ENCODE peak calls at places on chromosomes 13 and 19, in nine cellular contexts. S is brain microvascular endothelial cell, F is cardiac fibroblast, W is Caco-2, X is dorsolateral prefrontal cortex, E is left ventricle myocardium inferior, V is A549, A is lower leg skin, H is foreskin fibroblast. B is an unnamed sample.

GRCh38 chr13:40629678-40630384 is 36.6 kb downstream of the FOXO1 start:
- DNase-seq in S (no peak), F (no peak), W (no peak), X (no peak), E (no peak), V (no peak), A (no peak), H (no peak), B (no peak)

GRCh38 chr19:2273356-2274184 is 8.4 kb downstream of the PEAK3 start:
- DNase-seq in S (no peak), F (peak), W (peak), X (peak), E (peak), V (peak), A (no peak), H (peak), B (peak)

GRCh38 chr13:113420833-113421600 is 32.3 kb downstream of the ADPRHL1 start:
- DNase-seq in S (no peak), F (no peak), W (peak), X (no peak), E (no peak), V (no peak), A (no peak), H (no peak), B (no peak)

GRCh38 chr19:19280561-19280960 is 7.5 kb upstream of the TM6SF2 start:
- DNase-seq in S (no peak), F (peak), W (no peak), X (peak), E (no peak), V (no peak), A (no peak), H (peak), B (no peak)

GRCh38 chr19:4914736-4915501 is 5.6 kb downstream of the UHRF1 start:
- DNase-seq in S (peak), F (peak), W (peak), X (no peak), E (no peak), V (peak), A (peak), H (peak), B (peak)

GRCh38 chr13:100694722-100695644 is 20.4 kb upstream of the TMTC4 start:
- DNase-seq in S (peak), F (peak), W (peak), X (no peak), E (no peak), V (peak), A (no peak), H (peak), B (peak)

GRCh38 chr19:38081547-38082255 is 142.3 kb downstream of the DPF1 start:
- DNase-seq in S (no peak), F (no peak), W (no peak), X (no peak), E (no peak), V (no peak), A (no peak), H (no peak), B (no peak)

GRCh38 chr19:45405435-45406164 is 731 bp upstream of the PPP1R13L start:
- DNase-seq in S (peak), F (peak), W (peak), X (peak), E (peak), V (peak), A (peak), H (peak), B (peak)

GRCh38 chr13:51241720-51242119 is 19.5 kb downstream of the FAM124A start:
- DNase-seq in S (no peak), F (peak), W (no peak), X (no peak), E (no peak), V (no peak), A (no peak), H (no peak), B (peak)

GRCh38 chr19:38307597-38307996 is 3.5 kb downstream of the C19orf33 start:
- DNase-seq in S (no peak), F (no peak), W (no peak), X (no peak), E (no peak), V (no peak), A (no peak), H (no peak), B (no peak)

GRCh38 chr19:7010722-7011593 is 10.3 kb downstream of the MBD3L2B start:
- DNase-seq in S (no peak), F (no peak), W (no peak), X (no peak), E (no peak), V (no peak), A (no peak), H (no peak), B (no peak)

GRCh38 chr13:27644302-27644701 is 22.6 kb downstream of the POLR1D start:
- DNase-seq in S (peak), F (peak), W (no peak), X (no peak), E (no peak), V (no peak), A (no peak), H (peak), B (peak)

GRCh38 chr13:37074703-37075102 is 15.2 kb upstream of the SUPT20H start:
- DNase-seq in S (no peak), F (peak), W (no peak), X (no peak), E (no peak), V (peak), A (no peak), H (no peak), B (peak)

GRCh38 chr13:31807090-31807541 is 67.8 kb downstream of the RXFP2 start:
- DNase-seq in S (no peak), F (peak), W (no peak), X (no peak), E (no peak), V (no peak), A (no peak), H (no peak), B (peak)

GRCh38 chr13:27131906-27132305 is 39.7 kb downstream of the USP12 start:
- DNase-seq in S (no peak), F (no peak), W (no peak), X (no peak), E (no peak), V (no peak), A (no peak), H (no peak), B (no peak)

GRCh38 chr19:6113616-6114188 is 3.4 kb upstream of the RFX2 start:
- DNase-seq in S (no peak), F (no peak), W (no peak), X (no peak), E (no peak), V (no peak), A (no peak), H (no peak), B (no peak)

GRCh38 chr13:22927008-22927393 is 253.8 kb upstream of the SGCG start:
- DNase-seq in S (no peak), F (no peak), W (no peak), X (no peak), E (no peak), V (no peak), A (no peak), H (no peak), B (no peak)

GRCh38 chr13:79328510-79328909 is 77.5 kb downstream of the RBM26 start:
- DNase-seq in S (no peak), F (no peak), W (no peak), X (no peak), E (no peak), V (no peak), A (no peak), H (no peak), B (no peak)

GRCh38 chr13:46728777-46729176 is 68.2 kb downstream of the ESD start:
- DNase-seq in S (no peak), F (peak), W (peak), X (no peak), E (no peak), V (peak), A (no peak), H (no peak), B (peak)

GRCh38 chr19:31357315-31357673 is 8.1 kb upstream of the TSHZ3 start:
- DNase-seq in S (no peak), F (no peak), W (no peak), X (no peak), E (no peak), V (no peak), A (no peak), H (no peak), B (no peak)
- H3K4me3 ChIP-seq in S (no peak), F (no peak), W (no peak), X (no peak), E (no peak), V (no peak), A (no peak), H (no peak), B (no peak)

GRCh38 chr13:92173254-92173653 is 774.8 kb downstream of the GPC5 start:
- DNase-seq in S (no peak), F (no peak), W (no peak), X (no peak), E (no peak), V (no peak), A (no peak), H (no peak), B (no peak)

GRCh38 chr13:92172191-92172590 is 773.8 kb downstream of the GPC5 start:
- DNase-seq in S (no peak), F (no peak), W (no peak), X (no peak), E (no peak), V (no peak), A (no peak), H (no peak), B (no peak)

DNA sequence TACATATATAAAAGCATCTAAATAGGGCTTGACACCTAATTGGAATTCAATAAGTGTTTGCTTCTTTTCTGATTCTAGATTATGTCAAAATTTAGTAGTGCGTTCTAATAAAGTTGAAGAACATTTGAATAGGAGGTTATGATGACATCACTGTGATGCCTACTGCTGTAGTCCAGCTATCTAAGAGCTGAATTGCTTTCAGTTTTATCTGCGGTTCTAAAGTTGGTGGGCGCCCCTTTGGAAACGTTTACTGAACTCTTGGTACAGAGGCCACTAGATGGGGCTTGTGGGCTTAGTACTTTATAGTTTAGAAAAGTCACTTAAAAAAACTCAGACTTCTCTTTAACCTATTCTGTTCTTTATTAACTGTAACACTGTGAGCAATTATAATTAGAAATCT is 776.9 kb downstream of the GPC5 start:
- DNase-seq in S (peak), F (peak), W (peak), X (no peak), E (no peak), V (peak), A (no peak), H (peak), B (peak)
- TF ChIP-seq CTCF in S (peak), F (peak), W (peak), X (peak), E (peak), V (no peak), A (no peak), H (peak), B (peak)

DNA sequence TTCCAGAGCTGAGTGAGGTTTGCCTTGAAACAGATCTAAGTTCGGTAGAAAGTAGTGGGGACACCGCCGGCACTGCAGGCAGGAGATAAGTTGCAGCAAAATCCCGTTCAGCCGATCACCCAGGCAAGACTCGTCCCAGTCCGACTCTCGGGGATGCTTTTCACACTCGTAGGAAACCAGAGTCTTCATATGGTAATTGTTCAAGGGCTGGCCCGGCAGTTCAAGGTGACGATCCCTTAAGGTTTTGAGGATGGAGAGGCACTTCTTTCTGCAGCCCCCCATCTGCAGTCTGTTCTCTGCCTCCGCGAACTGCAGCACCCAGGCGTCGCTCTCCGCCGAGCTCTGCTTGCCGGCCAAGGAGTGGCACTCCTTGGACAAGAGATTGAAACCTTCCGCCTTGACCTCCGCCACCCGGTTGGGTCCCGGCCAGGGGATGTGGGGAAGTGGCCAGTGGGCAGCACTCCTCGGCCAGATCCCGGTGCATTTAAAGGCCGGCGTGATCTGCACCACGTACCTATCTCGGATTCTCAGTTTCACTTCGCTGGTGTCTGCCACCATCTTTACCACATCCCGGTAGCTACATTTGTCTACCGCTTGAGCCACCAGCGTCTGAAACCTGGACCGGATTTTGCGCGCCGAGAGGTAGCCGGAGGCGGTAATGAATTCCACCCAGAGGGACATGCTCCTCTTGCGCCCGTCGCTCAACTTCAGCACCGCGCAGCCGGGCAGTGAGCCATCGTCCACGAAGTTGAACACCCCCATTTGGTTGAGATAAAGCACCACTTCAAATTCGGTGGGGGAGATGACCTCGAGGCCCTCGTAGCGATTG is 1.1 kb downstream of the MAB21L1 start:
- DNase-seq in S (peak), F (peak), W (no peak), X (peak), E (no peak), V (no peak), A (no peak), H (peak), B (peak)
- H3K4me3 ChIP-seq in S (peak), F (peak), W (no peak), X (peak), E (peak), V (no peak), A (peak), H (peak), B (peak)

GRCh38 chr13:107678075-107678689 is 537.2 kb downstream of the LIG4 start:
- DNase-seq in S (no peak), F (no peak), W (peak), X (no peak), E (no peak), V (no peak), A (no peak), H (no peak), B (peak)
- TF ChIP-seq CTCF in S (peak), F (no peak), W (peak), X (no peak), E (no peak), V (no peak), A (no peak), H (no peak), B (peak)